ENCODE peak calls at places on chromosomes 4 and X, in seven cellular contexts. C is upper lobe of right lung, A is AG10803, Q is uterus, H is heart right ventricle, E is left lung, P is body of pancreas. D is an unnamed sample.
A peak's percentile ranks its signal among the peaks of the same experiment; 100 is the strongest.

GRCh38 chr4:57193996-57194675 is 84.0 kb upstream of the IGFBP7 start:
- DNase-seq in H (no peak), E (no peak), P (no peak), C (no peak), A (no peak), Q (no peak), D (no peak)

GRCh38 chr4:152138451-152138850 is 377.6 kb upstream of the GATB start:
- DNase-seq in C (no peak), A (no peak), H (no peak), Q (no peak), P (no peak), E (no peak), D (no peak)

GRCh38 chr4:8108261-8108660 is 50.4 kb downstream of the ABLIM2 start:
- DNase-seq in H (no peak), P (peak; percentile 75), A (no peak), E (no peak), C (no peak), Q (no peak), D (no peak)

GRCh38 chr4:148831945-148832344 is 389.7 kb upstream of the NR3C2 start:
- DNase-seq in H (no peak), C (no peak), E (no peak), A (peak; percentile 89), P (no peak), Q (no peak), D (peak; percentile 77)

GRCh38 chr4:178140326-178140915 is 698.2 kb upstream of the AGA start:
- DNase-seq in H (no peak), P (no peak), Q (no peak), A (no peak), E (no peak), C (peak; percentile 44), D (no peak)

GRCh38 chrX:148609766-148610698 is 109.6 kb downstream of the AFF2 start:
- DNase-seq in C (no peak), A (no peak), Q (no peak), E (peak; percentile 31), P (no peak), H (no peak), D (no peak)

GRCh38 chrX:38561951-38562719 is 793 bp downstream of the TSPAN7 start:
- DNase-seq in E (peak; percentile 31), A (no peak), Q (peak; percentile 45), C (peak; percentile 63), P (peak; percentile 25), H (peak; percentile 21), D (no peak)

GRCh38 chrX:29687687-29688086 is 527.7 kb upstream of the MAGEB2 start:
- DNase-seq in E (no peak), P (no peak), A (peak; percentile 21), H (no peak), Q (no peak), C (no peak), D (peak; percentile 83)

GRCh38 chr4:67929447-67929846 is 33.8 kb downstream of the TMPRSS11A start:
- DNase-seq in Q (no peak), A (peak; percentile 9), P (no peak), E (no peak), C (no peak), H (no peak), D (no peak)

GRCh38 chr4:7158081-7158750 is 34.1 kb upstream of the SORCS2 start:
- DNase-seq in H (no peak), Q (peak; percentile 4), E (peak; percentile 4), C (peak; percentile 17), P (no peak), A (no peak), D (no peak)

GRCh38 chr4:84401669-84402068 is 97.4 kb downstream of the NKX6-1 start:
- DNase-seq in H (no peak), E (no peak), A (no peak), P (no peak), C (no peak), Q (no peak), D (no peak)

GRCh38 chrX:31168596-31168995 is 96.8 kb upstream of the FTHL17 start:
- DNase-seq in Q (no peak), P (no peak), H (no peak), E (no peak), A (no peak), C (no peak), D (no peak)

GRCh38 chr4:65502151-65502691 is 168.1 kb downstream of the EPHA5 start:
- DNase-seq in C (no peak), H (no peak), Q (no peak), A (peak; percentile 43), P (no peak), E (no peak), D (peak; percentile 60)

GRCh38 chr4:98662619-98663225 is 4.3 kb upstream of the TSPAN5 start:
- DNase-seq in C (no peak), P (no peak), A (peak; percentile 62), H (no peak), Q (no peak), E (no peak), D (no peak)

GRCh38 chr4:164648151-164648848 is 105.6 kb upstream of the SMIM31 start:
- DNase-seq in Q (no peak), A (no peak), H (no peak), P (no peak), C (no peak), E (no peak), D (peak; percentile 0)

DNA sequence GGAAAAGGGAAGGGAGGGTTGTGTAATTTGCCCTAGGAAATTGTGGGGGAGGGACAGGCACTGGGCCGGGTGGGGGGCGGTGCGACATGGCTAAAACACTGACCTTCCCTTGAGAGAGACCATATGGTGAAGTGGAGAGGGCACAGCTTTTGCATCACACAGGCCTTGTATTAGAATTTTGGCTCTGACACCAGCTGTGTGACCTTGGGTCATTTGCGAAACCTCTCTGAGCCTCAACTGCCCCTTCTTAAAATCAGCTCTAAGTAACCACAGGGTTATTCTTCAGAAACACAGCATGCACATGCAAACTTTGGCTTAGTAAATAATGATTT is 25.8 kb downstream of the PDGFRA start:
- DNase-seq in C (no peak), Q (no peak), A (peak; percentile 31), E (no peak), P (no peak), H (no peak), D (peak; percentile 42)
- H3K4me3 ChIP-seq in C (no peak overlapping the region), Q (no peak overlapping the region), A (no peak overlapping the region), E (no peak overlapping the region), P (no peak overlapping the region), H (no peak overlapping the region), D (no peak overlapping the region)

GRCh38 chr4:153207561-153207960 is 3.3 kb downstream of the TRIM2 start:
- DNase-seq in H (peak; percentile 48), C (no peak), Q (peak; percentile 38), A (peak; percentile 20), P (peak; percentile 57), E (no peak), D (peak; percentile 41)
- TF ChIP-seq CTCF in H (peak; percentile 58), C (peak; percentile 62), Q (peak; percentile 52), A (peak; percentile 65), P (peak; percentile 45), E (peak; percentile 46), D (peak; percentile 72)

GRCh38 chr4:183471960-183472708 is 27.7 kb downstream of the CDKN2AIP start:
- DNase-seq in P (peak; percentile 92), A (peak; percentile 60), Q (peak; percentile 82), H (peak; percentile 78), E (peak; percentile 87), C (peak; percentile 88), D (peak; percentile 79)
- H3K4me3 ChIP-seq in P (no peak overlapping the region), A (no peak overlapping the region), Q (no peak overlapping the region), H (peak overlapping the region; percentile 11), E (no peak overlapping the region), C (no peak overlapping the region), D (no peak overlapping the region)

GRCh38 chr4:82268826-82269193 is 105.0 kb downstream of the HNRNPD start:
- DNase-seq in A (no peak), C (no peak), E (no peak), H (no peak), Q (no peak), P (no peak), D (no peak)
- TF ChIP-seq CTCF in A (no peak), C (no peak), E (no peak), H (no peak), Q (no peak), P (no peak), D (no peak)

DNA sequence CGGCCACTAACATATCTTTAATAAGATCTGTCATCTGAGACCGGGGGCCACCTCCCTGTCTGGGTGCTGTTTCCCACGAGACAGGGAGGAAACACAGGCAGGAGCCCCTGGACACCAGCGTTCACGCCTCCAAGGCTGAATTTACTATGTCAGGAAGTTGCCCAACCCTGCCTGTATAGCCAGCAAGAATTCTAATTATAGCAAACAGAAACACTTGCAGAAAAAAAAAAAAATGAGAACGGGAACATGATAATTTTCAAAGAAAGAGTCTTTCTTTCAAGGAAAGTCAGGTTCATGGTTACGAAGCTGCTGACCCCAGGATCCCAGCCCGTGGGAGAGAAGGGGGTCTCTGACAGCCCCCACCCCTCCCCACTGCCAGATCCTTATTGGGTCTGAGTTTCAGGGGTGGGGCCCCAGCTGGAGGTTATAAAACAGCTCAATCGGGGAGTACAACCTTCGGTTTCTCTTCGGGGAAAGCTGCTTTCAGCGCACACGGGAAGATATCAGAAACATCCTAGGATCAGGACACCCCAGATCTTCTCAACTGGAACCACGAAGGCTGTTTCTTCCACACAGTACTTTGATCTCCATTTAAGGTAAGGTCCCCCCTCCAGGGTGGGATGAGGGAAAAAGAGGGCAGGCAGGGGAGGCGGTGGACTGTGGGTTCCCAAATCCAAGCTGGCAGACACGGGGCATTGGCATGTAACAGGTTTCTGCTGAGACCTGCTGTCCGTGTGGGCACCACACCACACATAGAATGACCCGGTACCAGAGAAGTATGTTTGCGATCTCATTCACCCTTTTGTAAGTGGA is at the start of gene IL3RA:
- DNase-seq in E (peak; percentile 79), P (no peak), C (no peak), A (peak; percentile 14), Q (no peak), H (no peak), D (peak; percentile 48)
- H3K4me3 ChIP-seq in E (peak within 1 kb of the TSS; percentile 12), P (no peak within 1 kb of the TSS), C (peak within 1 kb of the TSS; percentile 54), A (peak within 1 kb of the TSS; percentile 45), Q (peak within 1 kb of the TSS; percentile 32), H (peak within 1 kb of the TSS; percentile 57), D (peak within 1 kb of the TSS; percentile 29)

DNA sequence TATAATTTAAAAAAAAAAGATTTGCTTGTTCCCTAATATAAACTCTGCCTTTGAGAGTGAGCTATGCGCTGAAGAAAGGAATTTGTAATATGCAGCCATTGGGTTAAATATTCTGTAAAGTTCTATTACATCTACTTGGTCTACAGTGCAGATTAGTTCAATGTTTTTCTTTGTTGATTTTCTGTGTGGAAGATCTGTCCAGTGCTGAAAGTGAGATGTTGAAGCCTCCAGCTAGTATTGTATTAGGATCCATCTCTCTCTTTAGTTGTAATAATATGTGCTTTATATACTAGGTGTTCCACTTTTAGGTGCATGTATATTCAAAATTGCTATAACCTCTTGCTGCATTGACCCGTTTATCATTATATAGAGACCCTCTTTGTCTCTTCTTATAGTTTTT is 49.8 kb downstream of the MAGEE1 start:
- DNase-seq in E (no peak), H (no peak), A (no peak), C (no peak), P (no peak), Q (no peak), D (no peak)
- TF ChIP-seq CTCF in E (no peak), H (no peak), A (no peak), C (no peak), P (no peak), Q (no peak), D (no peak)

DNA sequence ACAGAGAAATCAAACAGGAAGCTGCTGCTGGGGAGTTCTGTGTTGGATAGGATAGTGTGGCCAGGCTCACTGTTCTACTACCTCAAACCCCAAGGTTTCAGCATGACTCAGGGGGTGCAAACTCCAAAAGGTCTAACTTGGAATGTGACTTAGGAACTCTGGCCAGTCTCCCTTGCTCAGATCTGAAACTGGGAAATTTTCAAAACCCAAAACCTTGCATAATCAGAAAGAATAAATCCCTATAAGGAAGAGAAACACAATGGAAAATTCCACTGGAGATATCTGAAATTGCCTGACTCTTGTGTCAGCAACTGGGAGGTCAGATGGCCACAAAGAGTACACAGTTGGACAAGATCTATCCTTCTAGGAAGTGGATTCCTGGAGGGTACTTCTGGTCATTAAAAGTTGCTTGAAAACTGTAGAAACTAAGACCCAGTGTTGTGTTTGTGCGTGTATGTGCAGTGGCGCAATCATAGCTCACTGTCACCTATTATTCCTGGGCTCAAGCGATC is 58.0 kb downstream of the PPEF2 start:
- DNase-seq in C (no peak), H (no peak), E (no peak), P (no peak), Q (peak; percentile 39), A (peak; percentile 96), D (peak; percentile 96)
- H3K4me3 ChIP-seq in C (no peak overlapping the region), H (no peak overlapping the region), E (no peak overlapping the region), P (no peak overlapping the region), Q (no peak overlapping the region), A (no peak overlapping the region), D (no peak overlapping the region)

D was measured in choroid plexus epithelial cell.